ENCODE peak calls at places on chromosomes 3 and 15, in nine cellular contexts. K is HS-5; A is Right ventricle myocardium superior; F is choroid plexus epithelial cell; C is CD8-positive, alpha-beta T cell; P is T-helper 2 cell; X is NCI-H1092 treated with DMSO at 0.1 percent for 48 hours; T is AG04450; I is activated effector memory CD4-positive, alpha-beta T cell treated with Interleukin-2 at 50 U/mL for 16 hours. E is an unnamed sample.
A peak's percentile ranks its signal among the peaks of the same experiment; 100 is the strongest.

GRCh38 chr3:126816956-126817777 is 113.1 kb downstream of the CHCHD6 start:
- DNase-seq in K (no peak), A (peak; percentile 55), F (peak; percentile 10), C (no peak), P (no peak), X (peak; percentile 74), T (no peak), I (no peak), E (no peak)

GRCh38 chr15:57565326-57565725 is 26.4 kb upstream of the MYZAP start:
- DNase-seq in K (no peak), A (no peak), F (no peak), C (peak; percentile 24), P (no peak), X (peak; percentile 53), T (no peak), I (peak; percentile 8), E (peak; percentile 43)

GRCh38 chr3:113532698-113533533 is 561 bp downstream of the SIDT1 start:
- DNase-seq in K (no peak), A (peak; percentile 45), F (no peak), C (peak; percentile 51), P (no peak), X (peak; percentile 59), T (no peak), I (peak; percentile 43), E (peak; percentile 77)

GRCh38 chr15:73872370-73872769 is 994 bp upstream of the TBC1D21 start:
- DNase-seq in K (peak; percentile 61), A (no peak), F (peak; percentile 39), C (no peak), P (no peak), X (no peak), T (no peak), I (no peak), E (no peak)

GRCh38 chr3:126380011-126380768 is 14.5 kb upstream of the CFAP100 start:
- DNase-seq in K (no peak), A (peak; percentile 31), F (no peak), C (no peak), P (no peak), X (no peak), T (no peak), I (no peak), E (peak; percentile 43)

GRCh38 chr3:124442463-124442862 is 287.8 kb upstream of the UMPS start:
- DNase-seq in K (no peak), A (no peak), F (no peak), C (no peak), P (no peak), X (no peak), T (no peak), I (no peak), E (no peak)

GRCh38 chr3:139288266-139288821 is 55.5 kb upstream of the MRPS22 start:
- DNase-seq in K (no peak), A (peak; percentile 68), F (no peak), C (no peak), P (no peak), X (no peak), T (no peak), I (no peak), E (no peak)

GRCh38 chr3:88991496-88991895 is 115.9 kb upstream of the EPHA3 start:
- DNase-seq in K (no peak), A (no peak), F (peak; percentile 70), C (no peak), P (no peak), X (no peak), T (no peak), I (no peak), E (no peak)

GRCh38 chr3:160287666-160288065 is 62.4 kb downstream of the C3orf80 start:
- DNase-seq in K (no peak), A (no peak), F (peak; percentile 26), C (no peak), P (no peak), X (no peak), T (no peak), I (no peak), E (no peak)

GRCh38 chr15:73305331-73306211 is 63.2 kb downstream of the HCN4 start:
- DNase-seq in K (no peak), A (no peak), F (peak; percentile 90), C (no peak), P (no peak), X (peak; percentile 49), T (peak; percentile 13), I (no peak), E (no peak)

GRCh38 chr15:68550498-68551295 is 28.1 kb upstream of the CORO2B start:
- DNase-seq in K (no peak), A (peak; percentile 81), F (peak; percentile 69), C (peak; percentile 82), P (peak; percentile 54), X (peak; percentile 38), T (no peak), I (peak; percentile 48), E (no peak)

GRCh38 chr3:86934851-86935250 is 56.1 kb downstream of the VGLL3 start:
- DNase-seq in K (no peak), A (no peak), F (peak; percentile 51), C (no peak), P (no peak), X (no peak), T (no peak), I (no peak), E (no peak)

GRCh38 chr15:39785139-39785538 is 2.5 kb upstream of the FSIP1 start:
- DNase-seq in K (no peak), A (no peak), F (no peak), C (no peak), P (no peak), X (no peak), T (no peak), I (no peak), E (no peak)

GRCh38 chr3:126540342-126540849 is 16.4 kb downstream of the CHST13 start:
- DNase-seq in K (peak; percentile 98), A (peak; percentile 48), F (peak; percentile 81), C (no peak), P (no peak), X (no peak), T (peak; percentile 81), I (no peak), E (peak; percentile 51)

GRCh38 chr3:138406606-138407005 is 27.8 kb upstream of the ESYT3 start:
- DNase-seq in K (no peak), A (no peak), F (no peak), C (no peak), P (no peak), X (no peak), T (no peak), I (no peak), E (no peak)

GRCh38 chr15:58932791-58933310 is 628 bp downstream of the SLTM start:
- DNase-seq in K (no peak), A (no peak), F (peak; percentile 35), C (no peak), P (no peak), X (peak; percentile 25), T (no peak), I (no peak), E (no peak)

GRCh38 chr3:50342818-50343633 is 2.4 kb upstream of the RASSF1 start:
- DNase-seq in K (no peak), A (no peak), F (no peak), C (no peak), P (no peak), X (no peak), T (no peak), I (no peak), E (peak; percentile 56)

E was measured in kidney.